ENCODE peak calls at places on chromosome 22, in seven cellular contexts. L, P, E, V, K, Y and Z are unnamed samples.

GRCh38 chr22:19543970-19544708 is 19.9 kb upstream of the CLDN5 start:
- DNase-seq in V (no peak), Y (no peak), P (no peak), E (no peak), K (no peak), L (no peak), Z (no peak)

GRCh38 chr22:20583471-20583922 is 76.1 kb downstream of the MED15 start:
- DNase-seq in P (peak; percentile 44), Y (no peak), K (no peak), E (peak; percentile 46), L (no peak), V (no peak), Z (no peak)

GRCh38 chr22:20545681-20546521 is 38.5 kb downstream of the MED15 start:
- DNase-seq in Y (no peak), E (no peak), P (no peak), L (no peak), K (no peak), V (no peak), Z (no peak)

GRCh38 chr22:23107487-23108323 is 34.1 kb downstream of the RSPH14 start:
- DNase-seq in Y (no peak), K (no peak), V (no peak), P (no peak), E (no peak), L (no peak), Z (no peak)

GRCh38 chr22:17243524-17243923 is 24.3 kb upstream of the ADA2 start:
- DNase-seq in Y (peak; percentile 51), P (no peak), K (no peak), E (no peak), V (no peak), L (no peak), Z (no peak)

GRCh38 chr22:19913337-19913936 is 28.1 kb upstream of the COMT start:
- DNase-seq in E (no peak), V (no peak), P (no peak), L (no peak), Y (no peak), K (no peak), Z (no peak)

GRCh38 chr22:46931414-46931813 is 169.0 kb downstream of the TBC1D22A start:
- DNase-seq in P (peak; percentile 59), K (no peak), L (no peak), V (no peak), E (no peak), Y (peak; percentile 23), Z (peak; percentile 35)

GRCh38 chr22:24128631-24129601 is 52.4 kb upstream of the SUSD2 start:
- DNase-seq in P (no peak), Y (no peak), K (no peak), L (no peak), E (no peak), V (no peak), Z (no peak)

GRCh38 chr22:28402539-28402938 is 277.1 kb downstream of the TTC28 start:
- DNase-seq in Y (no peak), V (no peak), E (no peak), P (no peak), L (no peak), K (no peak), Z (no peak)

GRCh38 chr22:47247609-47248240 is 485.3 kb downstream of the TBC1D22A start:
- DNase-seq in V (no peak), Y (no peak), K (no peak), P (no peak), E (no peak), L (no peak), Z (no peak)

GRCh38 chr22:17633217-17633997 is 4.9 kb upstream of the ATP6V1E1 start:
- DNase-seq in L (no peak), Y (peak; percentile 98), V (no peak), P (peak; percentile 92), E (no peak), K (peak; percentile 92), Z (peak; percentile 72)

GRCh38 chr22:23220485-23221350 is 40.4 kb downstream of the BCR start:
- DNase-seq in E (no peak), V (no peak), P (no peak), Y (peak; percentile 80), K (peak; percentile 53), L (no peak), Z (no peak)

GRCh38 chr22:47736166-47737034 is 974.0 kb downstream of the TBC1D22A start:
- DNase-seq in K (no peak), Y (no peak), L (no peak), P (no peak), E (no peak), V (no peak), Z (no peak)

GRCh38 chr22:28141614-28142013 is 222.6 kb upstream of the PITPNB start:
- DNase-seq in V (no peak), K (peak; percentile 77), Y (no peak), P (no peak), L (no peak), E (no peak), Z (peak; percentile 75)

GRCh38 chr22:45552017-45552411 is 49.3 kb downstream of the FBLN1 start:
- DNase-seq in E (peak; percentile 43), K (no peak), Y (no peak), P (no peak), L (no peak), V (no peak), Z (no peak)
- H3K27ac ChIP-seq in E (no peak overlapping the region), K (peak overlapping the region; percentile 89), Y (peak overlapping the region; percentile 70), P (no peak overlapping the region), L (no peak overlapping the region), V (no peak overlapping the region), Z (peak overlapping the region; percentile 55)

GRCh38 chr22:21832291-21833290 is 34.9 kb downstream of the MAPK1 start:
- DNase-seq in V (no peak), K (peak; percentile 9), L (no peak), P (peak; percentile 33), Y (no peak), E (no peak), Z (no peak)
- H3K4ac ChIP-seq in V (no peak overlapping the region), K (no peak overlapping the region), L (no peak overlapping the region), P (no peak overlapping the region), Y (peak overlapping the region; percentile 60), E (no peak overlapping the region), Z (no peak overlapping the region)

GRCh38 chr22:44268431-44269116 is 44.2 kb downstream of the SHISAL1 start:
- DNase-seq in K (no peak), Y (no peak), V (no peak), E (no peak), P (no peak), L (no peak), Z (no peak)
- H3K23ac ChIP-seq in K (no peak overlapping the region), Y (no peak overlapping the region), V (no peak overlapping the region), E (no peak overlapping the region), P (no peak overlapping the region), L (peak overlapping the region; percentile 56), Z (no peak overlapping the region)

GRCh38 chr22:30392661-30393321 is 4.0 kb upstream of the SEC14L2 start:
- DNase-seq in P (peak; percentile 37), V (no peak), E (no peak), L (no peak), Y (no peak), K (no peak), Z (no peak)
- H3K27ac ChIP-seq in P (no peak overlapping the region), V (no peak overlapping the region), E (no peak overlapping the region), L (peak overlapping the region; percentile 81), Y (no peak overlapping the region), K (no peak overlapping the region), Z (peak overlapping the region; percentile 35)

DNA sequence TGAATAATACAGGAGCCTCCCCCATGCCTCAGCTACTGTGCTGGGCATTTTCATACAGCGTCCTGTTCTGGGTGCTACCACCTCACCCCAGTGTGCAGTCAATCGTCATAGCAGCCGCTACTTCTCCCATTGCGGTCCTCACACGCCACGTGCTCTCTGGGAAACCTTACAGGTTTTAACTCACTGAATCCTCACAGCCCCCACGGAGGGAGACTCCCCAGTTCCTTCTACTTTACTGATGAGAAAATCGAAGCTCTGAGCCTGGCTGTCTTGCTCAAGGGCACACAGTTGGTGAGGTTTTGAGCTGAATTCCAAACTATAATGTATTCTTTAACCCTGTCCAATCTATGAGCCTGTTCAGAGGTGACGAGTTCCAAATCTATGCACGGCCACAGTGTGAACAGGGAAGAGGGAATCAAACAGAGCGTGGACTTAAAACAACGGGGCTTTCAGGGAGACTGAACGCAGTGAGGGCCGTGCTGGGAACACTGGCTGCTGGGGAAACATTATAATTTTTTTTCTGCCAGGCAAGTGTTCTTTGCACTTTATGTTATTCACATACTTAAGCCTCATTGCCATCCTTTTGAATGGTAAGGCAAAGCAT is 421.5 kb downstream of the BRD1 start:
- DNase-seq in L (no peak), K (no peak), E (peak; percentile 8), P (no peak), Y (no peak), V (no peak), Z (no peak)
- H3K4ac ChIP-seq in L (no peak overlapping the region), K (no peak overlapping the region), E (no peak overlapping the region), P (no peak overlapping the region), Y (no peak overlapping the region), V (no peak overlapping the region), Z (no peak overlapping the region)

GRCh38 chr22:26004477-26004876 is 164.8 kb upstream of the SEZ6L start:
- DNase-seq in V (no peak), P (no peak), K (no peak), Y (no peak), L (no peak), E (no peak), Z (no peak)
- H3K23ac ChIP-seq in V (no peak overlapping the region), P (no peak overlapping the region), K (no peak overlapping the region), Y (no peak overlapping the region), L (no peak overlapping the region), E (no peak overlapping the region), Z (no peak overlapping the region)